ENCODE peak calls at places on chromosomes 1 and 21, in ten cellular contexts. B is iPS-NIHi11; G is activated naive CD4-positive, alpha-beta T cell treated with anti-CD3 and anti-CD28 coated beads, Interleukin-2, amount 50 U/mL, for 16 hours; D is stromal cell of bone marrow; Z is M059J; U is OCI-LY7; M is left ventricle myocardium inferior; W is HS-27A; Q is NCI-H510A; L is HT1080. C is an unnamed sample.

GRCh38 chr1:36133484-36133883 is 8.5 kb upstream of the COL8A2 start:
- DNase-seq in B (peak), G (no peak), D (peak), Z (peak), U (no peak), M (peak), W (peak), Q (peak), L (peak), C (no peak)

GRCh38 chr1:212561501-212561931 is 47.0 kb upstream of the ATF3 start:
- DNase-seq in B (no peak), G (no peak), D (peak), Z (peak), U (no peak), M (no peak), W (peak), Q (no peak), L (peak), C (no peak)

GRCh38 chr1:152189657-152190442 is 30.8 kb upstream of the RPTN start:
- DNase-seq in B (peak), G (peak), D (peak), Z (peak), U (peak), M (peak), W (no peak), Q (no peak), L (peak), C (peak)

GRCh38 chr1:225476100-225476511 is 48.3 kb upstream of the LBR start:
- DNase-seq in B (no peak), G (no peak), D (no peak), Z (no peak), U (no peak), M (no peak), W (no peak), Q (no peak), L (no peak), C (no peak)

GRCh38 chr1:17498214-17498613 is 41.3 kb upstream of the ARHGEF10L start:
- DNase-seq in B (no peak), G (no peak), D (no peak), Z (no peak), U (no peak), M (no peak), W (no peak), Q (no peak), L (no peak), C (no peak)

GRCh38 chr1:84996846-84997666 is at the start of gene MCOLN2:
- DNase-seq in B (peak), G (peak), D (no peak), Z (peak), U (peak), M (peak), W (no peak), Q (peak), L (peak), C (peak)

GRCh38 chr1:222618880-222619321 is 1.0 kb downstream of the MIA3 start:
- DNase-seq in B (peak), G (no peak), D (no peak), Z (peak), U (peak), M (peak), W (peak), Q (peak), L (peak), C (peak)

GRCh38 chr1:53549781-53550180 is 90.6 kb downstream of the DMRTB1 start:
- DNase-seq in B (no peak), G (no peak), D (no peak), Z (no peak), U (no peak), M (peak), W (no peak), Q (no peak), L (no peak), C (no peak)

GRCh38 chr1:2049517-2050481 is at the start of gene PRKCZ:
- DNase-seq in B (peak), G (peak), D (no peak), Z (no peak), U (peak), M (peak), W (no peak), Q (peak), L (no peak), C (peak)

GRCh38 chr21:42541174-42541573 is 27.5 kb downstream of the SLC37A1 start:
- DNase-seq in B (no peak), G (no peak), D (no peak), Z (no peak), U (no peak), M (no peak), W (no peak), Q (no peak), L (no peak), C (no peak)

GRCh38 chr21:44279621-44280260 is 5.9 kb upstream of the AIRE start:
- DNase-seq in B (no peak), G (no peak), D (no peak), Z (no peak), U (no peak), M (no peak), W (no peak), Q (no peak), L (no peak), C (no peak)

GRCh38 chr21:34034369-34035014 is 38.9 kb upstream of the MRPS6 start:
- DNase-seq in B (peak), G (no peak), D (no peak), Z (no peak), U (no peak), M (no peak), W (no peak), Q (no peak), L (no peak), C (no peak)

GRCh38 chr1:68970571-68970970 is 473.7 kb upstream of the DEPDC1 start:
- DNase-seq in B (no peak), G (no peak), D (no peak), Z (no peak), U (no peak), M (no peak), W (no peak), Q (no peak), L (no peak), C (no peak)

GRCh38 chr1:109392037-109392787 is 5.5 kb downstream of the SORT1 start:
- DNase-seq in B (no peak), G (no peak), D (no peak), Z (no peak), U (no peak), M (peak), W (no peak), Q (no peak), L (no peak), C (no peak)

GRCh38 chr1:192904438-192904895 is 95.6 kb downstream of the RGS2 start:
- DNase-seq in B (no peak), G (no peak), D (peak), Z (peak), U (no peak), M (no peak), W (peak), Q (no peak), L (peak), C (no peak)

GRCh38 chr1:160157174-160157573 is 5.8 kb downstream of the ATP1A4 start:
- DNase-seq in B (no peak), G (no peak), D (no peak), Z (no peak), U (no peak), M (no peak), W (no peak), Q (no peak), L (no peak), C (no peak)

GRCh38 chr1:213622365-213623087 is 365.2 kb upstream of the PROX1 start:
- DNase-seq in B (no peak), G (no peak), D (no peak), Z (no peak), U (no peak), M (no peak), W (no peak), Q (no peak), L (peak), C (no peak)

GRCh38 chr1:94105957-94106529 is 14.9 kb downstream of the ABCA4 start:
- DNase-seq in B (no peak), G (no peak), D (no peak), Z (peak), U (no peak), M (no peak), W (no peak), Q (no peak), L (peak), C (no peak)

GRCh38 chr1:169202836-169203235 is 96.3 kb downstream of the ATP1B1 start:
- DNase-seq in B (no peak), G (no peak), D (no peak), Z (peak), U (no peak), M (no peak), W (no peak), Q (no peak), L (no peak), C (no peak)

GRCh38 chr1:30681782-30682181 is 41.6 kb downstream of the MATN1 start:
- DNase-seq in B (no peak), G (no peak), D (peak), Z (no peak), U (no peak), M (no peak), W (no peak), Q (no peak), L (no peak), C (no peak)

GRCh38 chr1:77126309-77126708 is 92.9 kb downstream of the PIGK start:
- DNase-seq in B (peak), G (no peak), D (peak), Z (peak), U (peak), M (no peak), W (no peak), Q (peak), L (peak), C (no peak)